ENCODE peak calls at places on chromosome 6, in ten cellular contexts. P is fibroblast of pulmonary artery, Q is heart left ventricle, D is A549, E is fibroblast of lung, N is psoas muscle, V is upper lobe of left lung, K is NB4, R is left ventricle myocardium inferior, I is suprapubic skin. S is an unnamed sample.
A peak's percentile ranks its signal among the peaks of the same experiment; 100 is the strongest.

GRCh38 chr6:50264995-50265571 is 215.4 kb upstream of the DEFB112 start:
- DNase-seq in V (no peak), P (no peak), N (no peak), K (peak; percentile 11), I (no peak), R (no peak), Q (no peak), D (no peak), E (no peak), S (no peak)

GRCh38 chr6:32858194-32858593 is 4.2 kb downstream of the PSMB9 start:
- DNase-seq in N (no peak), E (no peak), V (no peak), K (no peak), I (no peak), R (no peak), Q (no peak), D (no peak), P (no peak), S (no peak)

GRCh38 chr6:150123645-150124044 is 19.2 kb upstream of the PPP1R14C start:
- DNase-seq in Q (no peak), D (no peak), N (no peak), P (no peak), R (no peak), E (no peak), V (no peak), I (no peak), K (peak; percentile 14), S (no peak)

GRCh38 chr6:154510144-154510905 is at the start of gene CNKSR3:
- DNase-seq in I (peak; percentile 89), V (peak; percentile 93), E (peak; percentile 92), D (peak; percentile 64), N (peak; percentile 83), P (peak; percentile 94), K (peak; percentile 77), Q (peak; percentile 87), R (peak; percentile 84), S (peak; percentile 57)

GRCh38 chr6:149176971-149177667 is 140.4 kb upstream of the TAB2 start:
- DNase-seq in Q (no peak), K (no peak), D (no peak), E (no peak), P (no peak), V (no peak), R (no peak), I (no peak), N (no peak), S (no peak)

GRCh38 chr6:33875141-33875581 is 71.4 kb upstream of the MLN start:
- DNase-seq in K (no peak), P (no peak), R (no peak), Q (no peak), E (no peak), V (no peak), I (no peak), D (no peak), N (peak; percentile 34), S (no peak)

GRCh38 chr6:56866917-56867522 is 87.9 kb upstream of the BEND6 start:
- DNase-seq in I (no peak), K (no peak), R (no peak), D (no peak), V (no peak), N (no peak), Q (no peak), E (peak; percentile 47), P (peak; percentile 66), S (no peak)

GRCh38 chr6:31794866-31795615 is 511 bp downstream of the VARS1 start:
- DNase-seq in E (peak; percentile 52), R (no peak), V (peak; percentile 84), I (no peak), K (peak; percentile 54), P (no peak), Q (no peak), N (no peak), D (peak; percentile 25), S (no peak)

GRCh38 chr6:101429291-101429690 is 35.8 kb downstream of the GRIK2 start:
- DNase-seq in E (peak; percentile 14), N (no peak), I (no peak), V (no peak), D (no peak), K (no peak), Q (no peak), P (no peak), R (no peak), S (no peak)

GRCh38 chr6:24537771-24538385 is 43.1 kb downstream of the ALDH5A1 start:
- DNase-seq in I (no peak), V (no peak), D (no peak), E (peak; percentile 39), N (no peak), K (no peak), Q (no peak), R (no peak), P (no peak), S (no peak)

GRCh38 chr6:45076217-45076616 is 251.9 kb upstream of the RUNX2 start:
- DNase-seq in P (peak; percentile 13), Q (no peak), N (no peak), E (peak; percentile 74), I (no peak), K (no peak), D (no peak), R (no peak), V (no peak), S (peak; percentile 19)

GRCh38 chr6:63644668-63645326 is 9.2 kb downstream of the PHF3 start:
- DNase-seq in K (no peak), D (no peak), I (no peak), R (no peak), P (no peak), V (no peak), Q (no peak), N (no peak), E (peak; percentile 81), S (no peak)

GRCh38 chr6:110002676-110003075 is 24.6 kb downstream of the GPR6 start:
- DNase-seq in D (no peak), Q (no peak), R (no peak), I (no peak), E (no peak), N (no peak), K (no peak), V (no peak), P (no peak), S (no peak)

DNA sequence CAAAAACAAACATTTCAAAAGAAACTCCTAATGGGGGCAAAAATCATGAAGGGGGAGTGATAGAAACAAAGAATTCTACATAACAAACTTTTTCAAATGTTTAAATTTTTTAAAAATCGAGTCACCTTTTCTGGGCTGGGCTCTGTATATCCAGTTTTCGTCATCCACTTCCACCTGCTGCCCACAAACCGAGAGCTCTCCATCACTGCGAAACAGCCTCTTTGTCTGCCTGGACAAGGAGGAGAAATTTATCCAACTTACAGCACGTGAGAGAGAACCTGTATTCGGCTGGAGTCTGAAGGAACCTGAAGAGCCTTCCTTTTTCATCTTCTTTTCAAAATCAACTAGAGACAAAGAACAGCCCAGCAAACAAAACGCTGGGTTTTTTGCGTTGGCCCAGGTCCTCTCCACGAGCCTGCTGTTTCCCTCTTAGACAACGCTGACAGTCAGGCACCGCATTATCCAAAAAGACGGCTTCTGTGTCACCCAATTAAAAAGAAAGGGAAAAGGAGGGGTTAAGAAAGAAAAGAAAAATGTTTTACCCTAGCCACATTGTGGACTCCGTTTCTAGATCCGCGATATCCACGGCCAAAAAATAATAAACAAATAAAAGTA is 72.4 kb upstream of the NHSL1 start:
- DNase-seq in P (no peak), V (no peak), K (no peak), E (peak; percentile 10), R (no peak), D (no peak), N (no peak), Q (no peak), I (no peak), S (no peak)
- H3K4me3 ChIP-seq in P (peak overlapping the region; percentile 59), V (no peak overlapping the region), K (no peak overlapping the region), E (peak overlapping the region; percentile 9), R (peak overlapping the region; percentile 67), D (no peak overlapping the region), N (peak overlapping the region; percentile 64), Q (peak overlapping the region; percentile 21), I (peak overlapping the region; percentile 48), S (peak overlapping the region; percentile 56)

GRCh38 chr6:107495196-107495643 is 5.3 kb downstream of the SOBP start:
- DNase-seq in D (no peak), Q (peak; percentile 35), I (no peak), P (peak; percentile 67), R (no peak), N (no peak), V (no peak), K (no peak), E (no peak), S (no peak)
- TF ChIP-seq CTCF in D (no peak), Q (no peak), I (no peak), P (no peak), R (no peak), N (no peak), V (no peak), K (no peak), E (no peak), S (no peak)

DNA sequence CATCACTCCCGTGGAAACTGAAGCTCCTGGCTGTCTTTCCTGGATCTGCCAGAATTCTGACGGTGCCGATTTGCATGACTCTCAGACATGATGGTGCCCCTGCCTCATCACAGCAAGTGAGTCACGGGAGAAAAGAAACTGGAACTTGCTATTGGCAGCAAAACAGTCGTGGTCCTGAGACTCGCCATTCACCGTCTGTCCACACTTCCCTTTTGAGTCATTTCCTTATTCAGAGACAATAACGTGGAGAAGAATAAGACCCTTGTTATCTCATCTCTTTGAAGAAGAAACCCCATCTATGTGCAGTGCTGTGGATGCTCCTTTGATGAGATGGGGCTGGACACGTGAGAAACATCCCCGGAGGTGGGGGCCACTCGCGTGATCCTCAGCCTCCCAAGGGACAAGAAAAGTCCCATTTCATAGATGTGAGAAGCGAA is 4.2 kb downstream of the GPR31 start:
- DNase-seq in I (no peak), P (peak; percentile 51), E (peak; percentile 75), R (no peak), Q (no peak), V (no peak), K (peak; percentile 63), N (no peak), D (no peak), S (no peak)
- H3K4me3 ChIP-seq in I (peak overlapping the region; percentile 14), P (peak overlapping the region; percentile 34), E (no peak overlapping the region), R (peak overlapping the region; percentile 11), Q (no peak overlapping the region), V (no peak overlapping the region), K (no peak overlapping the region), N (peak overlapping the region; percentile 24), D (no peak overlapping the region), S (no peak overlapping the region)

GRCh38 chr6:88921734-88922133 is 41.7 kb downstream of the RNGTT start:
- DNase-seq in R (no peak), P (no peak), V (no peak), E (no peak), D (no peak), N (no peak), I (no peak), Q (no peak), K (no peak), S (no peak)

GRCh38 chr6:88916615-88917198 is 46.7 kb downstream of the RNGTT start:
- DNase-seq in K (no peak), N (no peak), Q (no peak), E (no peak), D (no peak), I (no peak), V (no peak), P (no peak), R (no peak), S (no peak)

GRCh38 chr6:88920088-88920487 is 43.3 kb downstream of the RNGTT start:
- DNase-seq in V (no peak), R (no peak), E (no peak), P (no peak), N (no peak), K (no peak), Q (no peak), I (no peak), D (no peak), S (no peak)

GRCh38 chr6:88920777-88921728 is 42.4 kb downstream of the RNGTT start:
- DNase-seq in K (no peak), D (no peak), R (no peak), E (no peak), V (no peak), Q (no peak), I (no peak), P (no peak), N (no peak), S (no peak)

GRCh38 chr6:88919032-88919431 is 44.4 kb downstream of the RNGTT start:
- DNase-seq in I (no peak), P (peak; percentile 17), Q (no peak), R (no peak), D (no peak), E (no peak), V (no peak), K (no peak), N (no peak), S (no peak)
- TF ChIP-seq CTCF in I (no peak), P (peak; percentile 31), Q (peak; percentile 6), R (no peak), D (peak; percentile 33), E (peak; percentile 20), V (no peak), K (no peak), N (no peak), S (peak; percentile 12)

S was measured in AG04449.